ENCODE peak calls at places on chromosomes 4 and X, in ten cellular contexts. V is hypothalamus; S is NCI-H1105; F is NCI-H2081; O is AG08395; C is activated T-cell treated with anti-CD3 and anti-CD28 coated beads, Interleukin-2, amount 50 U/mL, for 72 hours; P is activated CD4-positive, alpha-beta T cell treated with anti-CD3 and anti-CD28 coated beads, Interleukin-2, amount 50 U/mL, for 4 hours; U is EL; D is stimulated activated CD8-positive, alpha-beta memory T cell treated with anti-CD3 and anti-CD28 coated beads, Interleukin-15, amount 100 ng/mL, for 1 hour; X is tibial nerve. H is an unnamed sample.

GRCh38 chrX:11363069-11363594 is 69.9 kb downstream of the AMELX start:
- DNase-seq in V (no peak), S (no peak), F (no peak), O (no peak), C (no peak), P (no peak), U (no peak), D (no peak), X (no peak), H (no peak)

GRCh38 chr4:16524911-16525574 is 298.8 kb upstream of the TAPT1 start:
- DNase-seq in V (no peak), S (no peak), F (no peak), O (peak), C (no peak), P (no peak), U (no peak), D (no peak), X (no peak), H (no peak)

GRCh38 chr4:10460313-10461047 is 3.3 kb upstream of the ZNF518B start:
- DNase-seq in V (no peak), S (no peak), F (no peak), O (no peak), C (peak), P (no peak), U (no peak), D (no peak), X (no peak), H (no peak)

GRCh38 chr4:128519163-128519810 is 231.7 kb upstream of the PGRMC2 start:
- DNase-seq in V (no peak), S (no peak), F (no peak), O (no peak), C (no peak), P (no peak), U (no peak), D (no peak), X (no peak), H (peak)

GRCh38 chrX:63430026-63430425 is 78.9 kb upstream of the SPIN4 start:
- DNase-seq in V (no peak), S (no peak), F (no peak), O (no peak), C (no peak), P (no peak), U (no peak), D (no peak), X (no peak), H (no peak)

GRCh38 chr4:16227462-16227868 is 1.2 kb upstream of the TAPT1 start:
- DNase-seq in V (peak), S (no peak), F (peak), O (no peak), C (peak), P (no peak), U (peak), D (no peak), X (no peak), H (peak)

GRCh38 chr4:56348582-56348981 is 38.7 kb downstream of the AASDH start:
- DNase-seq in V (peak), S (no peak), F (no peak), O (no peak), C (no peak), P (no peak), U (no peak), D (no peak), X (no peak), H (peak)

GRCh38 chr4:106358899-106359298 is 9.7 kb downstream of the GIMD1 start:
- DNase-seq in V (no peak), S (no peak), F (no peak), O (peak), C (no peak), P (no peak), U (peak), D (no peak), X (no peak), H (peak)

GRCh38 chr4:14952352-14952751 is 49.9 kb upstream of the CPEB2 start:
- DNase-seq in V (no peak), S (no peak), F (no peak), O (no peak), C (no peak), P (no peak), U (no peak), D (no peak), X (no peak), H (no peak)

GRCh38 chrX:1239681-1240142 is 27.3 kb upstream of the CRLF2 start:
- DNase-seq in V (peak), S (no peak), F (no peak), O (no peak), C (peak), P (peak), U (no peak), D (no peak), X (peak), H (no peak)

GRCh38 chrX:1093112-1093511 is 119.3 kb downstream of the CRLF2 start:
- DNase-seq in V (no peak), S (no peak), F (no peak), O (no peak), C (peak), P (peak), U (peak), D (peak), X (no peak), H (no peak)

GRCh38 chrX:38799995-38800394 is 1.3 kb upstream of the MID1IP1 start:
- DNase-seq in V (peak), S (no peak), F (no peak), O (no peak), C (no peak), P (no peak), U (no peak), D (no peak), X (no peak), H (no peak)

GRCh38 chr4:29559281-29559680 is 1160.9 kb upstream of the PCDH7 start:
- DNase-seq in V (no peak), S (no peak), F (no peak), O (no peak), C (no peak), P (no peak), U (no peak), D (no peak), X (no peak), H (no peak)

H was measured in kidney tubule cell.